ENCODE peak calls at places on chromosomes 2 and 18, in nine cellular contexts. N, A, H, J, W, G, X, I and M are unnamed samples.
A peak's percentile ranks its signal among the peaks of the same experiment; 100 is the strongest.

GRCh38 chr2:106944220-106944619 is 58.3 kb upstream of the ST6GAL2 start:
- DNase-seq in A (peak; percentile 58), W (no peak), N (peak; percentile 77), J (no peak), G (no peak), H (no peak), X (no peak), I (no peak), M (peak; percentile 18)

GRCh38 chr2:72144746-72145657 is 2.7 kb downstream of the CYP26B1 start:
- DNase-seq in W (peak; percentile 49), A (no peak), N (no peak), X (no peak), J (no peak), I (no peak), G (peak; percentile 85), H (no peak), M (peak; percentile 73)

GRCh38 chr18:50870138-50870845 is 8.6 kb upstream of the ME2 start:
- DNase-seq in H (no peak), X (no peak), N (peak; percentile 82), A (peak; percentile 96), J (no peak), I (no peak), G (no peak), W (no peak), M (no peak)

GRCh38 chr2:101770672-101771071 is 73.2 kb downstream of the MAP4K4 start:
- DNase-seq in G (no peak), I (peak; percentile 62), J (no peak), X (no peak), H (peak; percentile 12), A (peak; percentile 50), W (peak; percentile 31), N (peak; percentile 68), M (peak; percentile 81)

GRCh38 chr2:119788751-119789150 is 29.0 kb downstream of the PTPN4 start:
- DNase-seq in X (no peak), J (no peak), A (no peak), I (no peak), G (no peak), N (no peak), H (no peak), W (no peak), M (no peak)

GRCh38 chr18:28178720-28179119 is 1.8 kb upstream of the CDH2 start:
- DNase-seq in A (peak; percentile 34), J (no peak), W (no peak), G (no peak), N (peak; percentile 69), I (peak; percentile 37), H (no peak), X (no peak), M (no peak)

GRCh38 chr2:626491-627339 is 50.5 kb downstream of the TMEM18 start:
- DNase-seq in X (no peak), W (no peak), G (no peak), N (no peak), I (no peak), A (no peak), H (peak; percentile 42), J (no peak), M (no peak)

GRCh38 chr2:240247241-240247867 is 106.9 kb upstream of the OTOS start:
- DNase-seq in G (no peak), I (no peak), J (no peak), A (no peak), H (no peak), X (no peak), N (no peak), W (no peak), M (no peak)

GRCh38 chr2:86372641-86373502 is 35.4 kb upstream of the REEP1 start:
- DNase-seq in H (peak; percentile 43), I (peak; percentile 41), G (peak; percentile 54), W (peak; percentile 31), X (no peak), A (peak; percentile 44), N (peak; percentile 49), J (no peak), M (peak; percentile 61)

GRCh38 chr2:84781942-84782716 is 98.8 kb downstream of the TRABD2A start:
- DNase-seq in G (no peak), J (peak; percentile 16), H (no peak), A (peak; percentile 52), I (no peak), W (no peak), X (peak; percentile 35), N (no peak), M (peak; percentile 48)

GRCh38 chr2:196876364-196876763 is 50.1 kb downstream of the PGAP1 start:
- DNase-seq in N (no peak), H (no peak), I (no peak), J (no peak), A (no peak), X (no peak), G (no peak), W (no peak), M (no peak)

GRCh38 chr2:27655155-27655951 is 8.1 kb downstream of the SUPT7L start:
- DNase-seq in W (no peak), N (peak; percentile 40), G (no peak), X (no peak), J (no peak), I (no peak), H (no peak), A (peak; percentile 74), M (no peak)

GRCh38 chr2:107475859-107476258 is 350.8 kb upstream of the RGPD4 start:
- DNase-seq in W (no peak), X (no peak), H (no peak), G (no peak), I (no peak), A (no peak), N (no peak), J (no peak), M (no peak)

GRCh38 chr18:24831091-24831490 is 370.7 kb downstream of the HRH4 start:
- DNase-seq in I (no peak), X (no peak), W (no peak), A (no peak), G (no peak), J (no peak), N (no peak), H (no peak), M (no peak)

GRCh38 chr18:1002653-1003178 is 98.0 kb downstream of the ADCYAP1 start:
- DNase-seq in X (no peak), N (peak; percentile 56), I (no peak), A (peak; percentile 27), J (no peak), W (no peak), G (no peak), H (no peak), M (no peak)

GRCh38 chr2:100741880-100742814 is 77.8 kb upstream of the NPAS2 start:
- DNase-seq in G (no peak), X (no peak), A (peak; percentile 87), N (peak; percentile 94), H (no peak), J (no peak), W (no peak), I (no peak), M (peak; percentile 27)

GRCh38 chr2:62660087-62660486 is 45.4 kb upstream of the EHBP1 start:
- DNase-seq in X (no peak), G (no peak), H (no peak), I (no peak), J (peak; percentile 36), N (no peak), W (no peak), A (no peak), M (no peak)

GRCh38 chr2:187138240-187138639 is 289.3 kb upstream of the ZSWIM2 start:
- DNase-seq in G (peak; percentile 52), A (peak; percentile 44), W (peak; percentile 33), N (peak; percentile 43), H (no peak), J (no peak), I (no peak), X (no peak), M (no peak)

GRCh38 chr2:235056768-235057167 is 105.0 kb downstream of the SH3BP4 start:
- DNase-seq in H (no peak), A (no peak), J (no peak), W (no peak), N (no peak), X (no peak), G (no peak), I (no peak), M (no peak)

GRCh38 chr2:36361396-36361795 is 5.8 kb downstream of the CRIM1 start:
- DNase-seq in J (no peak), G (no peak), N (peak; percentile 68), A (no peak), X (no peak), I (no peak), W (no peak), H (no peak), M (no peak)

GRCh38 chr18:54388203-54389142 is 30.8 kb downstream of the C18orf54 start:
- DNase-seq in J (peak; percentile 12), X (no peak), H (no peak), G (peak; percentile 53), W (no peak), I (no peak), A (peak; percentile 96), N (peak; percentile 90), M (peak; percentile 72)

GRCh38 chr18:76448262-76449109 is 46.6 kb downstream of the ZNF516 start:
- DNase-seq in A (no peak), I (no peak), N (no peak), H (no peak), J (no peak), G (no peak), W (no peak), X (no peak), M (no peak)

GRCh38 chr2:192126426-192126825 is 68.3 kb downstream of the TMEFF2 start:
- DNase-seq in A (no peak), N (no peak), G (no peak), I (no peak), W (no peak), J (no peak), H (no peak), X (no peak), M (no peak)

GRCh38 chr2:226079677-226080076 is 680.2 kb downstream of the NYAP2 start:
- DNase-seq in G (no peak), N (peak; percentile 93), H (no peak), J (no peak), I (no peak), W (no peak), A (peak; percentile 97), X (no peak), M (peak; percentile 26)

GRCh38 chr2:39593439-39594393 is 72.0 kb upstream of the TMEM178A start:
- DNase-seq in N (peak; percentile 75), X (no peak), H (no peak), I (peak; percentile 23), G (peak; percentile 40), J (peak; percentile 1), W (peak; percentile 65), A (peak; percentile 73), M (peak; percentile 50)

GRCh38 chr2:133976659-133977058 is 277.2 kb upstream of the MGAT5 start:
- DNase-seq in J (no peak), G (no peak), I (no peak), W (no peak), A (no peak), N (no peak), H (no peak), X (no peak), M (no peak)

GRCh38 chr2:239318091-239318725 is 82.6 kb downstream of the HDAC4 start:
- DNase-seq in W (no peak), X (no peak), N (no peak), A (no peak), H (no peak), J (no peak), I (peak; percentile 35), G (no peak), M (no peak)

GRCh38 chr2:118846667-118847446 is 591 bp downstream of the EN1 start:
- DNase-seq in G (no peak), A (no peak), J (no peak), W (no peak), H (no peak), I (no peak), X (no peak), N (no peak), M (peak; percentile 38)

GRCh38 chr2:15450808-15451207 is 110.3 kb downstream of the NBAS start:
- DNase-seq in J (no peak), G (no peak), N (no peak), X (no peak), W (no peak), I (no peak), A (no peak), H (no peak), M (no peak)

GRCh38 chr2:173544621-173545363 is 190.1 kb downstream of the CDCA7 start:
- DNase-seq in G (no peak), A (no peak), W (no peak), X (no peak), I (no peak), H (no peak), J (no peak), N (no peak), M (no peak)

GRCh38 chr2:156818221-156818620 is 382.0 kb downstream of the GPD2 start:
- DNase-seq in N (no peak), W (no peak), J (no peak), H (no peak), X (no peak), A (no peak), G (no peak), I (no peak), M (no peak)